ENCODE peak calls at places on chromosome 18, in seven cellular contexts. T, X, J, H, N, U and Y are unnamed samples.

GRCh38 chr18:68394705-68395104 is 320.2 kb downstream of the TMX3 start:
- DNase-seq in T (no peak), X (no peak), J (no peak), H (no peak), N (no peak), U (no peak), Y (no peak)

GRCh38 chr18:43271593-43272432 is 5.5 kb downstream of the SYT4 start:
- DNase-seq in T (no peak), X (peak; percentile 63), J (no peak), H (peak; percentile 10), N (peak; percentile 33), U (no peak), Y (no peak)

GRCh38 chr18:31217455-31217854 is 54.8 kb upstream of the DSC1 start:
- DNase-seq in T (no peak), X (peak; percentile 10), J (no peak), H (no peak), N (peak; percentile 36), U (no peak), Y (no peak)

GRCh38 chr18:79403723-79404566 is 8.2 kb downstream of the NFATC1 start:
- DNase-seq in T (peak; percentile 51), X (peak; percentile 32), J (no peak), H (no peak), N (no peak), U (no peak), Y (no peak)

GRCh38 chr18:6044773-6045172 is 149.5 kb upstream of the TMEM200C start:
- DNase-seq in T (no peak), X (no peak), J (no peak), H (no peak), N (no peak), U (no peak), Y (no peak)

GRCh38 chr18:77006305-77007175 is 126.0 kb downstream of the MBP start:
- DNase-seq in T (no peak), X (no peak), J (no peak), H (no peak), N (peak; percentile 88), U (no peak), Y (no peak)

GRCh38 chr18:67957684-67958083 is 441.2 kb upstream of the DSEL start:
- DNase-seq in T (no peak), X (no peak), J (no peak), H (no peak), N (no peak), U (no peak), Y (no peak)

GRCh38 chr18:47246027-47246971 is 5.2 kb downstream of the SKOR2 start:
- DNase-seq in T (no peak), X (no peak), J (no peak), H (no peak), N (no peak), U (no peak), Y (no peak)

GRCh38 chr18:76494541-76495403 is at the start of gene ZNF516:
- DNase-seq in T (no peak), X (no peak), J (peak; percentile 45), H (peak; percentile 61), N (peak; percentile 81), U (no peak), Y (no peak)

GRCh38 chr18:48947583-48947982 is 3.2 kb downstream of the SMAD7 start:
- DNase-seq in T (no peak), X (peak; percentile 40), J (peak; percentile 48), H (peak; percentile 68), N (no peak), U (no peak), Y (no peak)

DNA sequence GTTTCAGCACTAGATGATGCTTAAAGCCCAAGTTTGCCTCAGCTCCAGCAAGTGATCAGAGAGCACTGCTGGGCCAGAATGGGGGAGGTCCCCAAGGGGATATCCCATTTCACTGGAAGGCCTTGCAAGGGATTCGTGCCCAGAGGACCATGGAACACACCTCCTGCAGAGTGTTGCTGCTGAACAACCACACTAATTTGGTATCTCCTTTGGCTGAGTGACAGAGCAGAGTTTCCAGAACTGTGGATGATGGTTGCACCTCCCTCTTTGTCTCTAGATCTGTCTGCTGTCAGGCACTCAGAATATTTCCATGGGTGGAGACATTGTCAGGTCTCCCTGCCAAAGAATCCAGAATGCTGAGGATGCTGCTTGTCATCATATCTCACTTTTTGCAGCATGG is 484.8 kb upstream of the NETO1 start:
- DNase-seq in T (no peak), X (no peak), J (no peak), H (no peak), N (no peak), U (no peak), Y (no peak)
- TF ChIP-seq CTCF in T (no peak), X (no peak), J (no peak), H (no peak), N (no peak), U (no peak), Y (no peak)

GRCh38 chr18:62715829-62716678 is 713 bp downstream of the PHLPP1 start:
- DNase-seq in T (peak; percentile 38), X (peak; percentile 62), J (peak; percentile 67), H (peak; percentile 77), N (peak; percentile 72), U (peak; percentile 80), Y (peak; percentile 53)
- TF ChIP-seq POLR2AphosphoS5 in T (no peak), X (no peak), J (peak; percentile 4), H (no peak), N (no peak), U (no peak), Y (no peak)

DNA sequence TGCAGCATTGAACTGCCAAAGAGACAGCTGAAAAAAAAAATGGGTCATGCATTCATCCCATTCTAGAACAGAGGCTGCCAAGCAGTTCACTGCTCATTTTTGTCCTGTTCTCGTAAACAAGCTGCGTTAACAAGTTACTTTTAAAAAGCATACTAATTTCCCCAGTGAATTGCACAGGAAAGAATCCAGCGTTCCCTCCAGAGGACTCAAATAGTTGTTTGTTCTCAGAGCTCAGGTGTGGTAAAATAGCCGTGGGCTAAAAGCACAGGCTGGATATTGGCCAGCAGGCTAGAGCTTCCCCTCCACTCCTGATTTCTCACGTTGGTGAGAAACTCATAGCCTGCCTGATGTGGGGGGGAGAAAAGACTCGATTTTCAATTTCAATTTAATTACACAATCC is 76.1 kb upstream of the AQP4 start:
- DNase-seq in T (peak; percentile 7), X (no peak), J (no peak), H (no peak), N (no peak), U (no peak), Y (peak; percentile 60)
- H3K4me3 ChIP-seq in T (no peak overlapping the region), X (no peak overlapping the region), J (no peak overlapping the region), H (no peak overlapping the region), N (no peak overlapping the region), U (no peak overlapping the region), Y (no peak overlapping the region)

GRCh38 chr18:34117319-34117718 is 107.4 kb downstream of the NOL4 start:
- DNase-seq in T (no peak), X (no peak), J (no peak), H (peak; percentile 36), N (no peak), U (no peak), Y (no peak)

GRCh38 chr18:34121157-34121807 is 103.4 kb downstream of the NOL4 start:
- DNase-seq in T (peak; percentile 12), X (no peak), J (no peak), H (no peak), N (no peak), U (no peak), Y (no peak)

GRCh38 chr18:34120294-34120693 is 104.4 kb downstream of the NOL4 start:
- DNase-seq in T (no peak), X (no peak), J (no peak), H (no peak), N (no peak), U (no peak), Y (no peak)

GRCh38 chr18:34128436-34128835 is 96.3 kb downstream of the NOL4 start:
- DNase-seq in T (no peak), X (no peak), J (no peak), H (no peak), N (no peak), U (no peak), Y (no peak)

DNA sequence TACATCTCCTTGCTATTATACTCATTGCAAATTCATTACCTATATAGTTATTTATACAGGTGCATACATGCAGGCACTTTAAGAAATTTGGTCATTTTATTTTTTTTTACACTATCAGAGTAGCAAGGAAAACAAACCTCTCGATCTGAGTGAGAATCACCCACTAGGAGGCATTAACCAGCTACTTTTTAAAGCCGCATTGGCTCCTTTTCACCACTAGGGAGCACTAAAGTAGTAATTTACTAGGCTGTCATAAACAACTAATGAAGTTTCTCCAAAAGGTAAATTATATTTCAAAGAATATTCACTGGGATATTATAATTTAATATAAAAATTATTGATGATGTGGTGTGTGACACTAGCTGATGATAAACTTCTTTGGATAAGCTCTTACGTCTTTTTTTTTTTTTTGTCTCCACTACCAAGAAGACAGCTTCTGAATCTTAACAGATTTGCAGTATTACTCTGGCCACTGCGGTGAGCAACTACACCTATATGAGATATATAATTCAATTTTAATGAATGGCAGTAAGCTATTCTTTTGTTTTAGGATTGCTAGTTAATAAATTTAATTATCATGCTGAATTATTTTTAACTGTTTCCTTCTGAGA is 101.9 kb downstream of the NOL4 start:
- DNase-seq in T (peak; percentile 11), X (peak; percentile 56), J (peak; percentile 34), H (peak; percentile 55), N (peak; percentile 46), U (no peak), Y (no peak)
- TF ChIP-seq CTCF in T (peak; percentile 66), X (peak; percentile 68), J (peak; percentile 82), H (peak; percentile 97), N (peak; percentile 93), U (peak; percentile 66), Y (peak; percentile 70)

GRCh38 chr18:25298853-25299274 is 53.1 kb downstream of the ZNF521 start:
- DNase-seq in T (no peak), X (peak; percentile 98), J (no peak), H (no peak), N (no peak), U (no peak), Y (peak; percentile 62)
- TF ChIP-seq POLR2AphosphoS5 in T (no peak), X (peak; percentile 94), J (peak; percentile 65), H (peak; percentile 74), N (no peak), U (no peak), Y (peak; percentile 35)

GRCh38 chr18:62610509-62611394 is 87.9 kb downstream of the ZCCHC2 start:
- DNase-seq in T (no peak), X (no peak), J (no peak), H (peak; percentile 49), N (no peak), U (no peak), Y (no peak)
- H3K4me3 ChIP-seq in T (no peak overlapping the region), X (no peak overlapping the region), J (peak overlapping the region; percentile 28), H (no peak overlapping the region), N (no peak overlapping the region), U (no peak overlapping the region), Y (peak overlapping the region; percentile 10)